ENCODE peak calls at places on chromosomes 7 and 10, in five cellular contexts. R, M, A, Q and E are unnamed samples.

GRCh38 chr10:107616463-107617131 is 452.1 kb upstream of the SORCS1 start:
- DNase-seq in R (no peak), M (no peak), A (peak; percentile 73), Q (no peak), E (no peak)

GRCh38 chr7:103031024-103031423 is 43.6 kb downstream of the FBXL13 start:
- DNase-seq in R (no peak), M (no peak), A (no peak), Q (no peak), E (no peak)

GRCh38 chr7:76065016-76065612 is 17.2 kb downstream of the MDH2 start:
- DNase-seq in R (no peak), M (no peak), A (no peak), Q (no peak), E (no peak)

GRCh38 chr7:157357129-157358040 is 20.6 kb downstream of the DNAJB6 start:
- DNase-seq in R (no peak), M (no peak), A (no peak), Q (no peak), E (no peak)

GRCh38 chr10:123512881-123513822 is 153.0 kb upstream of the GPR26 start:
- DNase-seq in R (no peak), M (no peak), A (no peak), Q (no peak), E (no peak)

GRCh38 chr10:115321360-115321759 is 228.2 kb downstream of the ATRNL1 start:
- DNase-seq in R (no peak), M (no peak), A (no peak), Q (no peak), E (no peak)

GRCh38 chr10:17472481-17473227 is 18.3 kb upstream of the ST8SIA6 start:
- DNase-seq in R (no peak), M (no peak), A (no peak), Q (no peak), E (no peak)

GRCh38 chr10:62735464-62736188 is 68.9 kb upstream of the ADO start:
- DNase-seq in R (no peak), M (no peak), A (peak; percentile 77), Q (no peak), E (no peak)